ENCODE peak calls at places on chromosomes 7 and 10, in four cellular contexts. G is fibroblast of lung, E is mammary epithelial cell, V is GM23338. A is an unnamed sample. For H4K20me1, the result is how much of the 10 kb centered on the place peaks cover.

GRCh38 chr10:80699602-80700039 is 161.9 kb downstream of the SH2D4B start:
- DNase-seq in E (peak), V (peak), G (peak), A (peak)

GRCh38 chr7:103988468-103989199 is 824 bp downstream of the RELN start:
- DNase-seq in G (peak), E (peak), V (peak), A (peak)

GRCh38 chr7:116955801-116956514 is 2.7 kb downstream of the ST7 start:
- DNase-seq in E (no peak), V (no peak), G (peak), A (no peak)

GRCh38 chr7:14303536-14303935 is 314.1 kb upstream of the ETV1 start:
- DNase-seq in G (no peak), V (peak), E (no peak), A (peak)

GRCh38 chr10:61935085-61935484 is 33.6 kb downstream of the ARID5B start:
- DNase-seq in V (no peak), E (no peak), G (no peak), A (no peak)

GRCh38 chr7:108003591-108003935 is 602 bp upstream of the LAMB1 start:
- DNase-seq in E (no peak), V (peak), G (no peak), A (no peak)

GRCh38 chr10:23095404-23095965 is at the start of gene MSRB2:
- DNase-seq in E (peak), G (peak), V (peak), A (peak)

GRCh38 chr10:75000748-75001321 is 110.6 kb upstream of the SAMD8 start:
- DNase-seq in G (no peak), V (no peak), E (peak), A (no peak)

GRCh38 chr7:103866919-103867318 is 122.5 kb downstream of the RELN start:
- DNase-seq in G (no peak), E (no peak), V (no peak), A (no peak)

DNA sequence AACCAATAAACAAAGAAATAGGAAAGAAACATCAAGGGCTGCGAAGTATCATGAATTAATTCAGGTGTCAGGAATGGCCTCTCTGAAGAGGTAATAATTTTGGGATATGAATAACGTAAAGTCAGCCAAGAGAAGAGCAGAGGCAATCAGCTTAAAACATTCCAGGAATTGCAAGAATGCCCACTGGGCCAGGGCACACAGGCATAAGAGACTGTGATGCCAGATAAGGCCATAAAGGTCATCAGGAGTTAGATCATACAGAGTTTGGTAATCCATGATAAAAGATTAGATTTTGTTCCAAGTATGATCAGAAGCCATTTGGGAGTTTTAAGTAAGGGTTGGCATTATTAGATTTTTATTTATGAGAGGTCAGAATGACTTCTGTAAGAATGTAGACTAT is 53.3 kb upstream of the ABCB4 start:
- DNase-seq in G (no peak), E (no peak), V (peak), A (no peak)
- H4K20me1 ChIP-seq in G (under half), E (under half), V (under half), A (under half)

GRCh38 chr10:121307411-121307980 is 290.7 kb downstream of the FGFR2 start:
- DNase-seq in E (peak), G (no peak), V (no peak), A (no peak)

GRCh38 chr10:121309164-121309563 is 289.1 kb downstream of the FGFR2 start:
- DNase-seq in V (no peak), E (peak), G (peak), A (no peak)

GRCh38 chr10:121310151-121310711 is 288.0 kb downstream of the FGFR2 start:
- DNase-seq in E (peak), G (peak), V (peak), A (no peak)

GRCh38 chr10:121306159-121306673 is 292.0 kb downstream of the FGFR2 start:
- DNase-seq in E (no peak), V (no peak), G (no peak), A (no peak)

GRCh38 chr10:121308046-121308445 is 290.2 kb downstream of the FGFR2 start:
- DNase-seq in E (peak), V (no peak), G (no peak), A (no peak)
- H3K4me2 ChIP-seq in E (peak), V (no peak), G (no peak), A (no peak)

GRCh38 chr7:87148332-87148955 is 3.8 kb upstream of the DMTF1 start:
- DNase-seq in V (peak), E (peak), G (peak), A (peak)
- H2AFZ ChIP-seq in V (no peak), E (no peak), G (no peak), A (no peak)

DNA sequence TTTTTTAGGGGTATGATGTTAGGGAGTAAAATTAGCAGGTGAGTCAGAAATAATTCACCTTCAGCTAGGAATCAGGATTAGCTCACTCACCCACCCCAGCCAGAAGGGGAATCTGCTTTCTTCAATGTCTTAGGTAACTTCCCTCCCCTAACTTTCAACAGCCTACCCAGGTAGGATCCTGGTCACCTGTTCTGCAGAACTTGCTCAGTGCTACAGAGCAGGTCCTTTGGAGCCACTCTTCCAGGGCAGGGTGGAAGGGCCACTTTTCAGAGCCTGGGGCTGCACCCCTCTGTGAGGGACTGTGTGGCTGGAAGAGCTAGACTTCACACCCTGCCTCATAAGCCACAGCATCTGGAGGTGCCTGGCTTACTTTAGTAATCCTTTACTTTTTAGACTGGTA is 58.1 kb downstream of the SHH start:
- DNase-seq in V (no peak), G (no peak), E (peak), A (no peak)
- H4K20me1 ChIP-seq in V (under half), G (under half), E (under half), A (half or more)

GRCh38 chr10:44976352-44977198 is 2.0 kb downstream of the DEPP1 start:
- DNase-seq in E (peak), V (no peak), G (no peak), A (no peak)

GRCh38 chr10:44977287-44978212 is 1.1 kb downstream of the DEPP1 start:
- DNase-seq in E (no peak), G (no peak), V (no peak), A (no peak)

GRCh38 chr10:44978570-44979280 is at the start of gene DEPP1:
- DNase-seq in V (peak), G (peak), E (peak), A (peak)

GRCh38 chr10:44979281-44980181 is 922 bp upstream of the DEPP1 start:
- DNase-seq in G (no peak), V (no peak), E (peak), A (no peak)

GRCh38 chr10:44978213-44978569 is 418 bp downstream of the DEPP1 start:
- DNase-seq in E (no peak), G (no peak), V (no peak), A (no peak)
- H3K4me2 ChIP-seq in E (peak), G (peak), V (peak), A (peak)

DNA sequence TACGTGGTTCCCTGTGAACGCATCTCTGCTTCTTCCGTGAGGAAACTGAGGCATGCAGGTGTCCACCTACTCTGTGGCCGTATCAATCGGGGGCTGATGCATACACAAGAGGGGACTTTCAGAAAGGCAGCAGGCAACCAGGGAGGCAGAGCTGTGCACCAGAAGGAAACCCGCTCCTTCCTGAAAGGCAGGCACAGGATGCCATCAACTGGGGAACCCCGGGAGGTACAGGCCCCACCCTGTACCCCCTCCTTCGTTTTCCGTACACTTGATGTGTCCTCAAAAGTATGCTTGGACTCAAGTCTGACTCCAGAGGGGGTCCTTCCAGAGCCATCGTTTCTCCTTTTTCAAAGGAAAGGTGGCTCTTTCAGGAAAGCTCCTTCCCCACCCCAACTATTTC is 59.5 kb downstream of the ASB13 start:
- DNase-seq in G (no peak), V (no peak), E (no peak), A (no peak)
- H2AFZ ChIP-seq in G (no peak), V (no peak), E (no peak), A (no peak)

GRCh38 chr10:3782456-3783312 is 2.3 kb downstream of the KLF6 start:
- DNase-seq in V (no peak), E (peak), G (peak), A (peak)
- H4K20me1 ChIP-seq in V (under half), E (under half), G (under half), A (half or more)

A was measured in hepatocyte.